ENCODE peak calls at places on chromosome 15, in eight cellular contexts. Q is tibial nerve, E is ovary, B is fibroblast of mammary gland, P is left ventricle myocardium inferior, W is PC-3, M is psoas muscle, V is AG04449. X is an unnamed sample.

GRCh38 chr15:64767203-64767602 is 8.2 kb downstream of the RBPMS2 start:
- DNase-seq in Q (no peak), E (no peak), B (no peak), P (no peak), W (no peak), M (no peak), V (no peak), X (no peak)

GRCh38 chr15:99634576-99634975 is 68.8 kb downstream of the MEF2A start:
- DNase-seq in Q (no peak), E (no peak), B (no peak), P (no peak), W (no peak), M (no peak), V (no peak), X (no peak)

GRCh38 chr15:29089731-29090616 is 179.6 kb downstream of the NSMCE3 start:
- DNase-seq in Q (no peak), E (no peak), B (peak; percentile 22), P (no peak), W (no peak), M (no peak), V (no peak), X (no peak)

GRCh38 chr15:74773731-74774252 is 8.1 kb upstream of the CSK start:
- DNase-seq in Q (no peak), E (no peak), B (no peak), P (no peak), W (no peak), M (no peak), V (no peak), X (no peak)

GRCh38 chr15:98442379-98442833 is 205.9 kb upstream of the IGF1R start:
- DNase-seq in Q (peak; percentile 40), E (peak; percentile 71), B (peak; percentile 85), P (no peak), W (peak; percentile 88), M (no peak), V (peak; percentile 34), X (peak; percentile 43)

GRCh38 chr15:94182883-94183282 is 48.5 kb upstream of the MCTP2 start:
- DNase-seq in Q (no peak), E (no peak), B (no peak), P (no peak), W (no peak), M (no peak), V (no peak), X (no peak)

GRCh38 chr15:80776420-80777045 is 2.6 kb upstream of the CEMIP start:
- DNase-seq in Q (peak; percentile 46), E (peak; percentile 68), B (peak; percentile 80), P (peak; percentile 47), W (peak; percentile 74), M (peak; percentile 73), V (peak; percentile 64), X (no peak)

GRCh38 chr15:90031231-90031791 is 30.2 kb downstream of the ZNF710 start:
- DNase-seq in Q (no peak), E (no peak), B (peak; percentile 86), P (no peak), W (peak; percentile 46), M (no peak), V (no peak), X (no peak)

GRCh38 chr15:85313339-85313738 is 67.1 kb upstream of the AKAP13 start:
- DNase-seq in Q (no peak), E (no peak), B (no peak), P (no peak), W (no peak), M (no peak), V (no peak), X (no peak)

GRCh38 chr15:86916671-86917450 is 837.2 kb downstream of the AGBL1 start:
- DNase-seq in Q (peak; percentile 47), E (no peak), B (no peak), P (peak; percentile 65), W (no peak), M (no peak), V (no peak), X (no peak)

GRCh38 chr15:98883504-98883903 is 124.1 kb downstream of the PGPEP1L start:
- DNase-seq in Q (no peak), E (no peak), B (no peak), P (no peak), W (no peak), M (no peak), V (no peak), X (no peak)

GRCh38 chr15:70783610-70784021 is 20.3 kb upstream of the UACA start:
- DNase-seq in Q (no peak), E (no peak), B (peak; percentile 81), P (no peak), W (peak; percentile 80), M (no peak), V (no peak), X (peak; percentile 51)

GRCh38 chr15:75063338-75063737 is 39.9 kb downstream of the PPCDC start:
- DNase-seq in Q (no peak), E (no peak), B (peak; percentile 82), P (no peak), W (no peak), M (no peak), V (no peak), X (no peak)

GRCh38 chr15:68001811-68002210 is 52.3 kb upstream of the PIAS1 start:
- DNase-seq in Q (no peak), E (no peak), B (no peak), P (no peak), W (no peak), M (no peak), V (no peak), X (no peak)

GRCh38 chr15:65303687-65304392 is 637 bp upstream of the RNU5B-1 start:
- DNase-seq in Q (no peak), E (peak; percentile 55), B (peak; percentile 57), P (peak; percentile 66), W (peak; percentile 68), M (peak; percentile 68), V (no peak), X (no peak)

GRCh38 chr15:88635343-88635742 is 3.5 kb upstream of the ISG20 start:
- DNase-seq in Q (no peak), E (no peak), B (no peak), P (no peak), W (no peak), M (no peak), V (no peak), X (no peak)

GRCh38 chr15:70385052-70385451 is 287.3 kb upstream of the TLE3 start:
- DNase-seq in Q (no peak), E (no peak), B (no peak), P (no peak), W (no peak), M (no peak), V (no peak), X (no peak)

GRCh38 chr15:63504247-63504978 is at the start of gene USP3:
- DNase-seq in Q (peak; percentile 87), E (peak; percentile 94), B (peak; percentile 93), P (peak; percentile 95), W (peak; percentile 91), M (peak; percentile 97), V (peak; percentile 73), X (peak; percentile 80)

GRCh38 chr15:63501256-63502089 is 2.9 kb upstream of the USP3 start:
- DNase-seq in Q (peak; percentile 54), E (peak; percentile 89), B (peak; percentile 99), P (peak; percentile 85), W (peak; percentile 79), M (peak; percentile 86), V (peak; percentile 69), X (no peak)

GRCh38 chr15:63503739-63504246 is 600 bp upstream of the USP3 start:
- DNase-seq in Q (no peak), E (peak; percentile 78), B (peak; percentile 94), P (no peak), W (peak; percentile 68), M (peak; percentile 87), V (no peak), X (no peak)

GRCh38 chr15:63502137-63502801 is 2.1 kb upstream of the USP3 start:
- DNase-seq in Q (no peak), E (peak; percentile 40), B (peak; percentile 75), P (no peak), W (peak; percentile 87), M (no peak), V (no peak), X (no peak)

DNA sequence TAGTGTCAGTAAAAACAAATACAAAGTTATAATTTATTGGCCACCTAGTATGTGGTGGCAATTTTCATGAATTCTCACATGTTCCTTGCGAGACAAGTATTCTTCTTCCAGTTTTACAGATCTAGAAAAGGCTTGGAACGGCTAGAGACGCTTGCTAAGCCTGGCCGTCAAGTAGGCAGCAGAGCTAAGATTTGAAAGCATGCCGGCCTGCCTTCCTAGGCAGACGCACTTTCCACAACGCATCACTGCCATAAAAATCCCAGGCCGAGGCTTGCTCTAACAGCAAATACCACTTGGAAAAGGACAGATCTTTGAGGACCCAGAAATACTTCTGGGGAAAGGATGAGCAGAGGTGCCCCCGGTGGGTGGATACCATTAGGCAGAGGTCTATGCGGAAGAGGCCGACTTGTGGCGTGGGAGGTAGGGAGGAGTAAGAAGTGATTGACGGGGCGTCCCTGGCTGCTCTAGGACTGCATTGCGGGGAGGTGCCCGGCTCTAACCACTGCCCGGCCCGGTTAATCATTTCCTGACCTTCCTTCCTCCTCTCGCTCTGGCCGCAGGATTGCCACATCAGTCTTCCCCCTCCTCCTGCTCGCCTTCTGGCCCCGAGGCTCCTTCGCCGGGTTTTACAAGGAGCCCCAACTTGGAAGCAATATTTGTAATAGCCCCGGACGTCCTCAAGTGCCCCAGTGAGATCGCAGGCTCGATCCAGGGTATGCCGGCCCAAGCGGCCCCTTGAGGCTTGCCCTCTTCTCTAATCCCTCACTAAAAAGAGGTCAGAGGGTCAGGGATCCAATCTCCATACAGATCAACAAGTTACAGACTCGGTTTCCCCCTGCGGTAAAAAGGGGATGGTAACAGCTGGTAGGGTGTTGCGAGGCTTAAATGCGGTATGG is 1.3 kb upstream of the USP3 start:
- DNase-seq in Q (peak; percentile 81), E (peak; percentile 87), B (peak; percentile 98), P (peak; percentile 88), W (peak; percentile 90), M (peak; percentile 95), V (no peak), X (no peak)
- H3K4me3 ChIP-seq in Q (peak overlapping the region; percentile 88), E (peak overlapping the region; percentile 72), B (peak overlapping the region; percentile 61), P (peak overlapping the region; percentile 83), W (peak overlapping the region; percentile 67), M (peak overlapping the region; percentile 82), V (peak overlapping the region; percentile 61), X (peak overlapping the region; percentile 57)

DNA sequence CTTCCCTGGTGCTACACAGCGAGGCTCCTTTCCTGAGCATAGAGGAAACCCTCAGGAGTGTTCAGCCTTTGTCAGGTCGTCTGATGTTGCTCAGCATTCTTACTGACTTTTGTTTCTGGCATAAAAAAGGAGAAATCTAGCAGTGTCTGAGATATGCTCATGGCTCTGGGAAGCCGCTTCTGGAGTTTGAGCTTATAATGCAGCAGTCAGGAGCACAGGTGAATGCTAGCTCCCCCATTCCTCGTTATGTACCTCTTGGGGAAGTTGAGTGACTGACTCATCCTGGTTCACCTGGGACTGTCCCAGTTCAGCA is 49.2 kb upstream of the MYZAP start:
- DNase-seq in Q (no peak), E (no peak), B (no peak), P (no peak), W (no peak), M (no peak), V (no peak), X (no peak)
- TF ChIP-seq CTCF in Q (no peak), E (no peak), B (no peak), P (no peak), W (no peak), M (no peak), V (no peak), X (no peak)

GRCh38 chr15:47293763-47294162 is 423.5 kb upstream of the SEMA6D start:
- DNase-seq in Q (peak; percentile 74), E (peak; percentile 81), B (peak; percentile 89), P (peak; percentile 65), W (no peak), M (peak; percentile 85), V (peak; percentile 94), X (peak; percentile 97)
- H3K4me3 ChIP-seq in Q (no peak overlapping the region), E (no peak overlapping the region), B (no peak overlapping the region), P (no peak overlapping the region), W (no peak overlapping the region), M (no peak overlapping the region), V (no peak overlapping the region), X (no peak overlapping the region)

GRCh38 chr15:92611995-92612745 is 43.4 kb downstream of the FAM174B start:
- DNase-seq in Q (no peak), E (peak; percentile 18), B (no peak), P (no peak), W (no peak), M (no peak), V (no peak), X (no peak)
- TF ChIP-seq CTCF in Q (no peak), E (no peak), B (no peak), P (peak; percentile 26), W (peak; percentile 18), M (no peak), V (no peak), X (peak; percentile 8)

X was measured in retinal pigment epithelial cell.